ENCODE peak calls at places on chromosomes 3 and 15, in five cellular contexts. B, G, L, C and R are unnamed samples.

GRCh38 chr15:80549191-80549590 is 145.0 kb downstream of the ARNT2 start:
- DNase-seq in B (no peak), G (no peak), L (no peak), C (no peak), R (no peak)

GRCh38 chr3:154901263-154901662 is 178.9 kb upstream of the MME start:
- DNase-seq in B (no peak), G (no peak), L (no peak), C (no peak), R (no peak)

GRCh38 chr15:63933522-63933921 is 99.8 kb upstream of the HERC1 start:
- DNase-seq in B (no peak), G (no peak), L (no peak), C (no peak), R (no peak)

GRCh38 chr15:89633585-89633984 is 21.7 kb downstream of the KIF7 start:
- DNase-seq in B (no peak), G (no peak), L (no peak), C (no peak), R (no peak)

GRCh38 chr3:100041328-100041749 is 73.0 kb downstream of the FILIP1L start:
- DNase-seq in B (no peak), G (no peak), L (peak), C (no peak), R (no peak)

GRCh38 chr3:54541369-54541768 is 386.5 kb downstream of the LRTM1 start:
- DNase-seq in B (no peak), G (no peak), L (no peak), C (no peak), R (no peak)

GRCh38 chr15:99921086-99921485 is 187.8 kb upstream of the LYSMD4 start:
- DNase-seq in B (no peak), G (no peak), L (no peak), C (no peak), R (no peak)

GRCh38 chr3:74033366-74033765 is 408.6 kb upstream of the PDZRN3 start:
- DNase-seq in B (no peak), G (no peak), L (no peak), C (no peak), R (no peak)

GRCh38 chr3:47162695-47163022 is 1.3 kb downstream of the SETD2 start:
- DNase-seq in B (no peak), G (no peak), L (no peak), C (no peak), R (no peak)

GRCh38 chr3:178901204-178901603 is 170.4 kb downstream of the ZMAT3 start:
- DNase-seq in B (no peak), G (no peak), L (no peak), C (no peak), R (no peak)

GRCh38 chr3:149547954-149548728 is 73.6 kb downstream of the TM4SF4 start:
- DNase-seq in B (no peak), G (no peak), L (no peak), C (peak), R (peak)

GRCh38 chr3:164779816-164780215 is 298.5 kb downstream of the SI start:
- DNase-seq in B (no peak), G (no peak), L (no peak), C (peak), R (no peak)

GRCh38 chr3:44942202-44942921 is 33.6 kb downstream of the ZDHHC3 start:
- DNase-seq in B (no peak), G (no peak), L (no peak), C (no peak), R (no peak)

GRCh38 chr3:185976977-185977678 is 39.3 kb upstream of the TRA2B start:
- DNase-seq in B (peak), G (peak), L (peak), C (peak), R (peak)

GRCh38 chr15:83219026-83219425 is 11.4 kb upstream of the HDGFL3 start:
- DNase-seq in B (no peak), G (no peak), L (no peak), C (no peak), R (no peak)

GRCh38 chr3:144549161-144549560 is 577.5 kb downstream of the DIPK2A start:
- DNase-seq in B (no peak), G (peak), L (no peak), C (no peak), R (no peak)

GRCh38 chr15:71089801-71090200 is 25.5 kb upstream of the THSD4 start:
- DNase-seq in B (no peak), G (no peak), L (no peak), C (no peak), R (no peak)

GRCh38 chr15:58604455-58604923 is 145.0 kb downstream of the ADAM10 start:
- DNase-seq in B (no peak), G (no peak), L (no peak), C (no peak), R (no peak)

GRCh38 chr3:27340524-27340923 is 28.7 kb downstream of the NEK10 start:
- DNase-seq in B (no peak), G (no peak), L (no peak), C (no peak), R (no peak)

GRCh38 chr3:151346292-151346691 is 16.9 kb upstream of the P2RY13 start:
- DNase-seq in B (no peak), G (no peak), L (no peak), C (no peak), R (no peak)

GRCh38 chr3:5187920-5188418 is 462 bp downstream of the EDEM1 start:
- DNase-seq in B (peak), G (no peak), L (no peak), C (peak), R (peak)